ENCODE peak calls at places on chromosomes 6 and 20, in seven cellular contexts. S is neural progenitor cell; Q is cardiac muscle cell; N is HepG2; C is fibroblast of lung; T is CD8-positive, alpha-beta T cell; W is MM.1S. H is an unnamed sample.

GRCh38 chr6:116094041-116094440 is 6.6 kb upstream of the NT5DC1 start:
- DNase-seq in S (no peak), Q (no peak), N (no peak), C (peak), T (no peak), W (no peak), H (no peak)

GRCh38 chr6:28353981-28354676 is 4.4 kb downstream of the ZKSCAN3 start:
- DNase-seq in S (no peak), Q (peak), N (no peak), C (peak), T (no peak), W (no peak), H (no peak)

GRCh38 chr6:113591896-113592827 is 265.0 kb upstream of the MARCKS start:
- DNase-seq in S (peak), Q (peak), N (peak), C (peak), T (no peak), W (no peak), H (peak)

GRCh38 chr6:11769244-11769643 is 9.4 kb downstream of the ADTRP start:
- DNase-seq in S (no peak), Q (no peak), N (no peak), C (peak), T (no peak), W (no peak), H (no peak)

GRCh38 chr6:155943635-155944034 is 488.0 kb upstream of the NOX3 start:
- DNase-seq in S (no peak), Q (no peak), N (no peak), C (peak), T (no peak), W (no peak), H (no peak)

GRCh38 chr20:11738852-11739251 is 178.8 kb upstream of the BTBD3 start:
- DNase-seq in S (no peak), Q (no peak), N (no peak), C (no peak), T (no peak), W (no peak), H (no peak)

GRCh38 chr20:17583126-17583525 is 13.3 kb downstream of the DSTN start:
- DNase-seq in S (no peak), Q (no peak), N (no peak), C (no peak), T (no peak), W (no peak), H (no peak)

GRCh38 chr6:42845327-42845694 is 34.1 kb upstream of the RPL7L1 start:
- DNase-seq in S (no peak), Q (no peak), N (peak), C (no peak), T (no peak), W (no peak), H (no peak)

GRCh38 chr6:49787176-49787575 is at the start of gene PGK2:
- DNase-seq in S (peak), Q (no peak), N (no peak), C (no peak), T (no peak), W (peak), H (peak)

GRCh38 chr6:74879234-74879633 is 326.6 kb downstream of the COL12A1 start:
- DNase-seq in S (no peak), Q (peak), N (no peak), C (peak), T (no peak), W (no peak), H (no peak)

GRCh38 chr6:130505808-130506207 is 140.0 kb downstream of the TMEM200A start:
- DNase-seq in S (no peak), Q (no peak), N (no peak), C (peak), T (no peak), W (no peak), H (no peak)

GRCh38 chr6:36364669-36365479 is 22.6 kb downstream of the ETV7 start:
- DNase-seq in S (no peak), Q (peak), N (no peak), C (peak), T (no peak), W (peak), H (no peak)

GRCh38 chr6:161434331-161434730 is 160.5 kb upstream of the AGPAT4 start:
- DNase-seq in S (no peak), Q (peak), N (no peak), C (peak), T (no peak), W (no peak), H (no peak)

GRCh38 chr6:160041608-160042007 is 72.7 kb downstream of the IGF2R start:
- DNase-seq in S (no peak), Q (peak), N (peak), C (peak), T (no peak), W (no peak), H (no peak)

GRCh38 chr6:138689849-138690248 is 83.7 kb upstream of the CCDC28A start:
- DNase-seq in S (no peak), Q (no peak), N (no peak), C (peak), T (no peak), W (no peak), H (no peak)

GRCh38 chr6:41336824-41337223 is 1.4 kb downstream of the NCR2 start:
- DNase-seq in S (no peak), Q (no peak), N (no peak), C (no peak), T (no peak), W (no peak), H (no peak)

GRCh38 chr20:15860850-15861249 is 712.4 kb downstream of the KIF16B start:
- DNase-seq in S (no peak), Q (no peak), N (no peak), C (no peak), T (no peak), W (no peak), H (no peak)

GRCh38 chr6:97068211-97068610 is 143.7 kb downstream of the KLHL32 start:
- DNase-seq in S (peak), Q (peak), N (peak), C (peak), T (no peak), W (peak), H (peak)

GRCh38 chr6:56278186-56278585 is 30.8 kb upstream of the COL21A1 start:
- DNase-seq in S (peak), Q (no peak), N (no peak), C (no peak), T (no peak), W (no peak), H (peak)

GRCh38 chr6:37903671-37904355 is 84.3 kb downstream of the ZFAND3 start:
- DNase-seq in S (no peak), Q (no peak), N (peak), C (no peak), T (no peak), W (no peak), H (no peak)

GRCh38 chr6:154414021-154414813 is 57.6 kb upstream of the IPCEF1 start:
- DNase-seq in S (no peak), Q (no peak), N (peak), C (peak), T (no peak), W (no peak), H (no peak)

GRCh38 chr6:142901616-142902015 is 43.4 kb downstream of the HIVEP2 start:
- DNase-seq in S (no peak), Q (no peak), N (no peak), C (no peak), T (no peak), W (no peak), H (no peak)
- H3K27ac ChIP-seq in S (no peak), Q (peak), N (no peak), C (no peak), T (peak), W (no peak), H (no peak)

GRCh38 chr6:81263531-81264168 is 488.8 kb downstream of the TENT5A start:
- DNase-seq in S (no peak), Q (no peak), N (no peak), C (no peak), T (no peak), W (no peak), H (no peak)

GRCh38 chr6:81262656-81263055 is 489.8 kb downstream of the TENT5A start:
- DNase-seq in S (no peak), Q (no peak), N (no peak), C (no peak), T (no peak), W (no peak), H (no peak)

DNA sequence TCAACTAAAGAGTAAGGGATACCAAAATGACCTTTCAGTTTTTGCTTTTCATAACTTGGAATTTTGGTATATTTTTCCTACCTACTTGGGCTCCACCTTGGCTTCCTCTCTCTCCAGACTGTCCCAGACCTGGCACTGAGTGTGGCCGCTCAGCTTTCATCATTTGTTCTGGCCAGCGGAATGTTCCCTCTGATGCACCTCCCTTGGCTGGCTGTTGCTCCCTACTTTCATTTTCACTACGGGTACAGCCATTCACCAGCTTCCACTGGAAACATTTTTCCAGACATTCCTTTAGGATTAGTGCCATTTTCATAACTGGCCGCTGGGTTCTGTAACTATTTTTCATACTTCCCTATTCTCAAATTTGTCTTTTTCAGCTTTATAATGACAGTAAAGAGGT is 487.4 kb downstream of the TENT5A start:
- DNase-seq in S (no peak), Q (peak), N (peak), C (peak), T (no peak), W (no peak), H (no peak)
- H3K4me3 ChIP-seq in S (no peak), Q (no peak), N (no peak), C (peak), T (no peak), W (no peak), H (no peak)

GRCh38 chr20:33076662-33077398 is 2.6 kb upstream of the BPIFB4 start:
- DNase-seq in S (peak), Q (no peak), N (peak), C (no peak), T (no peak), W (no peak), H (peak)
- TF ChIP-seq CTCF in S (peak), Q (peak), N (peak), C (peak), T (no peak), W (peak), H (peak)

DNA sequence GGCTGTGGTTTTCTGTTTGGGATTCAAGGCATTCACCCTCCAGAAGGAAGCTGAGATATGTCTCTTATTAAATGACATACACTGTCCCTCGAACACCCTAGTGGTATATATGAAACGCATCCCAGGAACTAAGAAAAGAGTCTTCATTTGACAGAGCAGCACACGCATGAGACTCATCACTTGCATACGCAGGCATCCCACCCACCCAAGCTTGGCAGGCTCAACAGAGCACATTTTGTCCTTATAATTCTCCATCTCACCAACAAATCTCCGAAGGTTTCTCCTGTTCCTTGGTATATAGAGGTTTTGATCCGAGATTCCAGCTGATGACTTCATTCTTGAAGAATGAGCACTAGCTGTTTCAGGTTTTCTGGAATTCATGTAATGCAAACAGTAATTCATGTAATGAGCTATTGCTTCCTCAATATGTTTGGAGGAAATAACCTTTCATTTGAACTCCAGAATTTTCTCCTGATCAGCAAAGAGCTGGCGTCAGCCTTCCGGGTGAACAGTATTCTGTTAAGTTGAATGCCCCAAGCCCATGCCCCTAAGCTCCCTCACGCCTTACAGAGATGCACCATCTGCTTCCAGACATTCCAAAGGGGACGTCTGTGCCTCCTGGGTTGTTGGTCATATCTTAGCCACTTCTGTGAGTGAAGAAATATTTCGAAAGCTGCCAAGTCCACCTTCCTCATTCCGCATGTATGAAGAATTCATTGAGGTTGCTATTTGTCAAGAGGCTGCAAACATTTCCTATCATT is 66.0 kb upstream of the CDH4 start:
- DNase-seq in S (no peak), Q (peak), N (no peak), C (peak), T (no peak), W (no peak), H (no peak)
- H3K27ac ChIP-seq in S (no peak), Q (no peak), N (no peak), C (peak), T (no peak), W (no peak), H (no peak)

DNA sequence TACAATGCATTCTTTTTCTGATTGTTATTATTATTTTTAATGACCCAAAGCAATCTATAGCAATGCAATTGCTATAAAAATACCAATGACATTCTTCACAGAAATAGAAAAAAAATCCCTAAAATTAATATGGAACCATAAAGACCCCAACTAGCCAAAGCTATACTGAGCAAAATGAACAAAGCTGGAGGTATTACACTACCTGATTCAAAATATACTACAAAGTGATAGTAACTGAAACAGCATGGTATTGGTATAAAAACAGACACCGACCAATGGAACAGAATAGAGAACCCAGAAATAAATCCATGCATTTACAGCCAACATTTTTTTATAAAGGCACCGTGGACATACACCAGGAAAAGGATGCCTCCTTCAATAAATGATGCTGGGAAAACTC is 60.5 kb upstream of the EEF1A1 start:
- DNase-seq in S (no peak), Q (no peak), N (no peak), C (no peak), T (no peak), W (no peak), H (no peak)
- H3K4me3 ChIP-seq in S (no peak), Q (no peak), N (no peak), C (peak), T (no peak), W (no peak), H (no peak)

DNA sequence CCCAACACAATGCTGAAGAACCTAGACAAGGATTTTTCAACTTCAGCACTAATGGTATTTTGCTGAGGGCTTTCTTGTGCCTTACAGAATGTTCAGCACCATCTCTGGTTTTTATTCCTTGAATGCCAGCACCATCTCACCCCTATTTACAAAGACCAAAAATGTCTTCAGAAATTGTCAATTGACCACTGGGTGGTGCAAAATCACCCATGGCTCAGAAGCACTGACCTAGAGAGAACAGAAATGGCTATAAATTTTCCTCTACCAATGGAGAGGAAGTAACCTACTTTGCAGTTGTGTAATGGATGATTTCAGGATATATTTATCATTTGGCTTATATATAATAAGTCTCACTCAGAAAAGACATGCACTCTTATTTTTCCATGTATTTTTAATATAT is 431.0 kb upstream of the IRAK1BP1 start:
- DNase-seq in S (peak), Q (peak), N (peak), C (peak), T (no peak), W (no peak), H (peak)
- TF ChIP-seq CTCF in S (peak), Q (peak), N (no peak), C (peak), T (no peak), W (peak), H (peak)

GRCh38 chr6:108180776-108181175 is 15.0 kb downstream of the NR2E1 start:
- DNase-seq in S (no peak), Q (no peak), N (no peak), C (no peak), T (no peak), W (no peak), H (no peak)

GRCh38 chr6:108180266-108180665 is 14.4 kb downstream of the NR2E1 start:
- DNase-seq in S (no peak), Q (no peak), N (no peak), C (no peak), T (no peak), W (no peak), H (no peak)

GRCh38 chr6:108175592-108176279 is 9.9 kb downstream of the NR2E1 start:
- DNase-seq in S (peak), Q (no peak), N (no peak), C (no peak), T (no peak), W (no peak), H (peak)

GRCh38 chr6:108176281-108177089 is 10.7 kb downstream of the NR2E1 start:
- DNase-seq in S (peak), Q (no peak), N (no peak), C (no peak), T (no peak), W (no peak), H (peak)

GRCh38 chr6:108179741-108180140 is 13.9 kb downstream of the NR2E1 start:
- DNase-seq in S (peak), Q (no peak), N (no peak), C (no peak), T (no peak), W (no peak), H (peak)
- H3K27ac ChIP-seq in S (no peak), Q (no peak), N (no peak), C (no peak), T (no peak), W (no peak), H (peak)

GRCh38 chr6:149922642-149923326 is at the start of gene RAET1G:
- DNase-seq in S (peak), Q (peak), N (peak), C (peak), T (peak), W (peak), H (peak)
- H3K4me3 ChIP-seq in S (peak), Q (peak), N (peak), C (peak), T (peak), W (no peak), H (peak)

H was measured in GM23338.